ENCODE peak calls at places on chromosomes 12 and 14, in eight cellular contexts. One of them, this sample, is unnamed.

GRCh38 chr14:55957950-55958349 is 160.3 kb upstream of the PELI2 start:
- DNase-seq in iris pigment epithelial cell: no peak
- DNase-seq in fibroblast of the aortic adventitia: no peak
- DNase-seq in endothelial cell: no peak
- DNase-seq in HEK293T: no peak
- DNase-seq in stimulated activated CD8-positive, alpha-beta memory T cell treated with anti-CD3 and anti-CD28 coated beads, Interleukin-7, amount 100 ng/mL, for 4 hours: no peak
- DNase-seq in left colon: no peak
- DNase-seq in mesenteric fat pad: no peak
- DNase-seq in this sample: peak

GRCh38 chr12:122788387-122788786 is 14.0 kb downstream of the CCDC62 start:
- DNase-seq in mesenteric fat pad: no peak
- DNase-seq in left colon: no peak
- DNase-seq in endothelial cell: no peak
- DNase-seq in stimulated activated CD8-positive, alpha-beta memory T cell treated with anti-CD3 and anti-CD28 coated beads, Interleukin-7, amount 100 ng/mL, for 4 hours: no peak
- DNase-seq in fibroblast of the aortic adventitia: peak
- DNase-seq in HEK293T: no peak
- DNase-seq in iris pigment epithelial cell: peak
- DNase-seq in this sample: no peak

GRCh38 chr12:84508325-84508861 is 404.2 kb downstream of the SLC6A15 start:
- DNase-seq in endothelial cell: no peak
- DNase-seq in left colon: peak
- DNase-seq in HEK293T: peak
- DNase-seq in mesenteric fat pad: no peak
- DNase-seq in stimulated activated CD8-positive, alpha-beta memory T cell treated with anti-CD3 and anti-CD28 coated beads, Interleukin-7, amount 100 ng/mL, for 4 hours: no peak
- DNase-seq in fibroblast of the aortic adventitia: peak
- DNase-seq in iris pigment epithelial cell: peak
- DNase-seq in this sample: no peak

GRCh38 chr12:106096376-106096775 is 42.4 kb downstream of the NUAK1 start:
- DNase-seq in left colon: no peak
- DNase-seq in iris pigment epithelial cell: no peak
- DNase-seq in HEK293T: no peak
- DNase-seq in mesenteric fat pad: peak
- DNase-seq in fibroblast of the aortic adventitia: peak
- DNase-seq in stimulated activated CD8-positive, alpha-beta memory T cell treated with anti-CD3 and anti-CD28 coated beads, Interleukin-7, amount 100 ng/mL, for 4 hours: no peak
- DNase-seq in endothelial cell: no peak
- DNase-seq in this sample: no peak

GRCh38 chr12:104108755-104109445 is 29.1 kb downstream of the NFYB start:
- DNase-seq in iris pigment epithelial cell: peak
- DNase-seq in stimulated activated CD8-positive, alpha-beta memory T cell treated with anti-CD3 and anti-CD28 coated beads, Interleukin-7, amount 100 ng/mL, for 4 hours: peak
- DNase-seq in left colon: peak
- DNase-seq in mesenteric fat pad: no peak
- DNase-seq in HEK293T: peak
- DNase-seq in fibroblast of the aortic adventitia: peak
- DNase-seq in endothelial cell: peak
- DNase-seq in this sample: peak

GRCh38 chr12:51891843-51892242 is 3.9 kb downstream of the ANKRD33 start:
- DNase-seq in fibroblast of the aortic adventitia: peak
- DNase-seq in left colon: no peak
- DNase-seq in mesenteric fat pad: no peak
- DNase-seq in HEK293T: no peak
- DNase-seq in endothelial cell: no peak
- DNase-seq in iris pigment epithelial cell: no peak
- DNase-seq in stimulated activated CD8-positive, alpha-beta memory T cell treated with anti-CD3 and anti-CD28 coated beads, Interleukin-7, amount 100 ng/mL, for 4 hours: no peak
- DNase-seq in this sample: no peak

GRCh38 chr12:48977290-48978281 is 536 bp upstream of the WNT1 start:
- DNase-seq in iris pigment epithelial cell: no peak
- DNase-seq in HEK293T: peak
- DNase-seq in endothelial cell: peak
- DNase-seq in fibroblast of the aortic adventitia: no peak
- DNase-seq in left colon: no peak
- DNase-seq in mesenteric fat pad: no peak
- DNase-seq in stimulated activated CD8-positive, alpha-beta memory T cell treated with anti-CD3 and anti-CD28 coated beads, Interleukin-7, amount 100 ng/mL, for 4 hours: peak
- DNase-seq in this sample: no peak

GRCh38 chr14:64880382-64881121 is 845 bp upstream of the SPTB start:
- DNase-seq in fibroblast of the aortic adventitia: no peak
- DNase-seq in stimulated activated CD8-positive, alpha-beta memory T cell treated with anti-CD3 and anti-CD28 coated beads, Interleukin-7, amount 100 ng/mL, for 4 hours: peak
- DNase-seq in left colon: peak
- DNase-seq in iris pigment epithelial cell: no peak
- DNase-seq in HEK293T: peak
- DNase-seq in mesenteric fat pad: no peak
- DNase-seq in endothelial cell: peak
- DNase-seq in this sample: no peak

GRCh38 chr12:117494833-117495714 is 133.6 kb upstream of the NOS1 start:
- DNase-seq in left colon: no peak
- DNase-seq in fibroblast of the aortic adventitia: no peak
- DNase-seq in stimulated activated CD8-positive, alpha-beta memory T cell treated with anti-CD3 and anti-CD28 coated beads, Interleukin-7, amount 100 ng/mL, for 4 hours: no peak
- DNase-seq in endothelial cell: no peak
- DNase-seq in mesenteric fat pad: peak
- DNase-seq in HEK293T: peak
- DNase-seq in iris pigment epithelial cell: no peak
- DNase-seq in this sample: no peak

GRCh38 chr12:40980346-40981005 is 207.6 kb upstream of the PDZRN4 start:
- DNase-seq in iris pigment epithelial cell: peak
- DNase-seq in mesenteric fat pad: no peak
- DNase-seq in fibroblast of the aortic adventitia: no peak
- DNase-seq in stimulated activated CD8-positive, alpha-beta memory T cell treated with anti-CD3 and anti-CD28 coated beads, Interleukin-7, amount 100 ng/mL, for 4 hours: no peak
- DNase-seq in HEK293T: no peak
- DNase-seq in left colon: no peak
- DNase-seq in endothelial cell: no peak
- DNase-seq in this sample: no peak

This sample was measured in iPS DF 6.9.